ENCODE peak calls at places on chromosomes 12 and 14, in nine cellular contexts. A is psoas muscle, U is adipocyte, K is EL, R is retina, J is ACHN, I is RWPE1, E is Right ventricle myocardium superior, B is progenitor cell of endocrine pancreas. C is an unnamed sample.

GRCh38 chr14:53921027-53921426 is 35.6 kb downstream of the BMP4 start:
- DNase-seq in A (no peak), U (no peak), K (no peak), R (no peak), J (no peak), I (no peak), E (no peak), B (no peak), C (no peak)

GRCh38 chr12:123062682-123063426 is 82.4 kb downstream of the ARL6IP4 start:
- DNase-seq in A (peak), U (peak), K (peak), R (no peak), J (peak), I (peak), E (peak), B (no peak), C (no peak)

GRCh38 chr12:71155228-71155627 is 2.6 kb downstream of the TSPAN8 start:
- DNase-seq in A (no peak), U (no peak), K (no peak), R (no peak), J (no peak), I (no peak), E (no peak), B (no peak), C (no peak)

GRCh38 chr12:121010860-121011259 is 5.4 kb downstream of the C12orf43 start:
- DNase-seq in A (no peak), U (no peak), K (no peak), R (no peak), J (no peak), I (no peak), E (no peak), B (no peak), C (no peak)

GRCh38 chr14:69323266-69323966 is 63.5 kb downstream of the GALNT16 start:
- DNase-seq in A (no peak), U (no peak), K (no peak), R (peak), J (no peak), I (no peak), E (no peak), B (no peak), C (no peak)

GRCh38 chr14:77738559-77739250 is 22.3 kb downstream of the SNW1 start:
- DNase-seq in A (no peak), U (no peak), K (peak), R (no peak), J (no peak), I (no peak), E (no peak), B (no peak), C (no peak)

GRCh38 chr14:57189070-57189469 is 79.6 kb downstream of the EXOC5 start:
- DNase-seq in A (no peak), U (peak), K (no peak), R (no peak), J (peak), I (peak), E (no peak), B (no peak), C (no peak)

GRCh38 chr12:41032386-41032785 is 155.7 kb upstream of the PDZRN4 start:
- DNase-seq in A (no peak), U (peak), K (no peak), R (no peak), J (no peak), I (no peak), E (no peak), B (no peak), C (no peak)

GRCh38 chr12:122894173-122895121 is 1.5 kb downstream of the VPS37B start:
- DNase-seq in A (no peak), U (no peak), K (no peak), R (no peak), J (no peak), I (no peak), E (no peak), B (no peak), C (no peak)

GRCh38 chr14:102930138-102930752 is 7.8 kb downstream of the AMN start:
- DNase-seq in A (peak), U (peak), K (no peak), R (peak), J (no peak), I (no peak), E (peak), B (peak), C (no peak)

GRCh38 chr14:81594012-81594411 is 60.4 kb upstream of the SEL1L start:
- DNase-seq in A (no peak), U (no peak), K (no peak), R (no peak), J (no peak), I (no peak), E (peak), B (no peak), C (no peak)

GRCh38 chr14:59244581-59244980 is 56.1 kb downstream of the DAAM1 start:
- DNase-seq in A (no peak), U (no peak), K (no peak), R (no peak), J (no peak), I (no peak), E (no peak), B (no peak), C (no peak)

GRCh38 chr14:104113631-104114420 is 24.6 kb upstream of the KIF26A start:
- DNase-seq in A (peak), U (no peak), K (no peak), R (no peak), J (no peak), I (no peak), E (peak), B (no peak), C (no peak)

GRCh38 chr12:76943004-76943403 is 64.2 kb upstream of the CSRP2 start:
- DNase-seq in A (no peak), U (peak), K (peak), R (no peak), J (no peak), I (no peak), E (no peak), B (no peak), C (no peak)

GRCh38 chr14:53968756-53969155 is 12.1 kb upstream of the BMP4 start:
- DNase-seq in A (no peak), U (no peak), K (no peak), R (no peak), J (no peak), I (no peak), E (no peak), B (no peak), C (no peak)

GRCh38 chr14:105748204-105748578 is 221.8 kb downstream of the TMEM121 start:
- DNase-seq in A (peak), U (peak), K (no peak), R (no peak), J (peak), I (peak), E (peak), B (no peak), C (no peak)

GRCh38 chr12:64610092-64610659 is at the start of gene RASSF3:
- DNase-seq in A (peak), U (peak), K (peak), R (no peak), J (peak), I (peak), E (peak), B (peak), C (peak)

GRCh38 chr14:84282618-84283017 is 1247.3 kb upstream of the FLRT2 start:
- DNase-seq in A (no peak), U (no peak), K (no peak), R (no peak), J (no peak), I (no peak), E (no peak), B (no peak), C (no peak)

GRCh38 chr12:127555071-127555470 is 711.9 kb upstream of the TMEM132C start:
- DNase-seq in A (no peak), U (no peak), K (no peak), R (no peak), J (no peak), I (no peak), E (no peak), B (no peak), C (no peak)

GRCh38 chr14:60248697-60249314 is at the start of gene PPM1A:
- DNase-seq in A (peak), U (peak), K (peak), R (peak), J (peak), I (peak), E (peak), B (peak), C (peak)

GRCh38 chr12:77893918-77894317 is 63.2 kb downstream of the NAV3 start:
- DNase-seq in A (no peak), U (no peak), K (peak), R (no peak), J (peak), I (no peak), E (no peak), B (no peak), C (no peak)

GRCh38 chr12:4423528-4424195 is 22.0 kb downstream of the FGF6 start:
- DNase-seq in A (no peak), U (no peak), K (no peak), R (no peak), J (no peak), I (no peak), E (no peak), B (no peak), C (no peak)

GRCh38 chr12:74619886-74620285 is 82.3 kb downstream of the ATXN7L3B start:
- DNase-seq in A (no peak), U (no peak), K (no peak), R (no peak), J (no peak), I (peak), E (no peak), B (no peak), C (no peak)